ENCODE peak calls at places on chromosomes 11 and 22, in four cellular contexts. One of them, this sample, is unnamed.

GRCh38 chr11:103875855-103876510 is 160.5 kb upstream of the DDI1 start:
- DNase-seq in A549: no peak
- DNase-seq in HepG2: no peak
- DNase-seq in K562: no peak
- DNase-seq in this sample: no peak

GRCh38 chr11:113182288-113182687 is 132.1 kb upstream of the TTC12 start:
- DNase-seq in A549: no peak
- DNase-seq in HepG2: no peak
- DNase-seq in K562: no peak
- DNase-seq in this sample: no peak

GRCh38 chr22:36081023-36081431 is 52.4 kb upstream of the RBFOX2 start:
- DNase-seq in A549: no peak
- DNase-seq in HepG2: no peak
- DNase-seq in K562: no peak
- DNase-seq in this sample: no peak

GRCh38 chr11:80320765-80321164 is 879.9 kb upstream of the TENM4 start:
- DNase-seq in A549: no peak
- DNase-seq in HepG2: no peak
- DNase-seq in K562: no peak
- DNase-seq in this sample: no peak

GRCh38 chr11:34860034-34860433 is 56.1 kb downstream of the APIP start:
- DNase-seq in A549: no peak
- DNase-seq in HepG2: no peak
- DNase-seq in K562: no peak
- DNase-seq in this sample: no peak

GRCh38 chr11:96237759-96238158 is 105.2 kb downstream of the MAML2 start:
- DNase-seq in A549: no peak
- DNase-seq in HepG2: peak; percentile 73
- DNase-seq in K562: no peak
- DNase-seq in this sample: no peak

GRCh38 chr11:9858822-9859221 is 194.9 kb downstream of the SWAP70 start:
- DNase-seq in A549: no peak
- DNase-seq in HepG2: peak; percentile 37
- DNase-seq in K562: peak; percentile 24
- DNase-seq in this sample: no peak

GRCh38 chr11:11849127-11849746 is 7.5 kb downstream of the USP47 start:
- DNase-seq in A549: peak; percentile 46
- DNase-seq in HepG2: peak; percentile 60
- DNase-seq in K562: peak; percentile 86
- DNase-seq in this sample: no peak

GRCh38 chr22:50298937-50299656 is 8.3 kb downstream of the PLXNB2 start:
- DNase-seq in A549: no peak
- DNase-seq in HepG2: no peak
- DNase-seq in K562: no peak
- DNase-seq in this sample: no peak

GRCh38 chr11:128302425-128303186 is 284.8 kb downstream of the ETS1 start:
- DNase-seq in A549: no peak
- DNase-seq in HepG2: no peak
- DNase-seq in K562: no peak
- DNase-seq in this sample: no peak

GRCh38 chr11:76369406-76369805 is 11.5 kb downstream of the THAP12 start:
- DNase-seq in A549: no peak
- DNase-seq in HepG2: no peak
- DNase-seq in K562: no peak
- DNase-seq in this sample: no peak

GRCh38 chr11:95592455-95592854 is 197.1 kb downstream of the FAM76B start:
- DNase-seq in A549: no peak
- DNase-seq in HepG2: no peak
- DNase-seq in K562: no peak
- DNase-seq in this sample: no peak

GRCh38 chr11:100870138-100870537 is 183.1 kb downstream of the ARHGAP42 start:
- DNase-seq in A549: no peak
- DNase-seq in HepG2: no peak
- DNase-seq in K562: no peak
- DNase-seq in this sample: no peak

GRCh38 chr22:26259510-26259909 is 90.2 kb downstream of the SEZ6L start:
- DNase-seq in A549: no peak
- DNase-seq in HepG2: peak; percentile 30
- DNase-seq in K562: peak; percentile 27
- DNase-seq in this sample: peak; percentile 73

GRCh38 chr11:117618956-117619355 is 178.1 kb downstream of the DSCAML1 start:
- DNase-seq in A549: no peak
- DNase-seq in HepG2: no peak
- DNase-seq in K562: no peak
- DNase-seq in this sample: no peak

GRCh38 chr11:119210035-119210434 is 3.9 kb downstream of the CBL start:
- DNase-seq in A549: no peak
- DNase-seq in HepG2: no peak
- DNase-seq in K562: peak; percentile 38
- DNase-seq in this sample: no peak

GRCh38 chr11:64571410-64572091 is 19.5 kb upstream of the SLC22A12 start:
- DNase-seq in A549: no peak
- DNase-seq in HepG2: peak; percentile 28
- DNase-seq in K562: peak; percentile 61
- DNase-seq in this sample: no peak

GRCh38 chr11:61911701-61912529 is 5.5 kb downstream of the RAB3IL1 start:
- DNase-seq in A549: no peak
- DNase-seq in HepG2: no peak
- DNase-seq in K562: no peak
- DNase-seq in this sample: no peak

GRCh38 chr11:2806351-2807058 is 79.1 kb downstream of the CDKN1C start:
- DNase-seq in A549: no peak
- DNase-seq in HepG2: no peak
- DNase-seq in K562: no peak
- DNase-seq in this sample: peak; percentile 49

GRCh38 chr11:121590772-121591404 is 138.1 kb upstream of the SORL1-AS1 start:
- DNase-seq in A549: no peak
- DNase-seq in HepG2: no peak
- DNase-seq in K562: no peak
- DNase-seq in this sample: no peak

GRCh38 chr11:2509481-2510001 is 64.7 kb downstream of the KCNQ1 start:
- DNase-seq in A549: no peak
- DNase-seq in HepG2: no peak
- DNase-seq in K562: no peak
- DNase-seq in this sample: no peak

GRCh38 chr11:112087212-112087611 is 539 bp downstream of the SDHD start:
- DNase-seq in A549: no peak
- DNase-seq in HepG2: no peak
- DNase-seq in K562: peak; percentile 21
- DNase-seq in this sample: no peak

GRCh38 chr11:93908689-93909088 is 58.3 kb upstream of the VSTM5 start:
- DNase-seq in A549: no peak
- DNase-seq in HepG2: no peak
- DNase-seq in K562: no peak
- DNase-seq in this sample: no peak

GRCh38 chr11:78927511-78927910 is 352.8 kb upstream of the NARS2 start:
- DNase-seq in A549: no peak
- DNase-seq in HepG2: no peak
- DNase-seq in K562: no peak
- DNase-seq in this sample: no peak

GRCh38 chr11:1706634-1707400 is 9.8 kb downstream of the KRTAP5-6 start:
- DNase-seq in A549: peak; percentile 38
- DNase-seq in HepG2: no peak
- DNase-seq in K562: peak; percentile 30
- DNase-seq in this sample: no peak

GRCh38 chr11:116909245-116909644 is 71.8 kb upstream of the APOA1 start:
- DNase-seq in A549: no peak
- DNase-seq in HepG2: no peak
- DNase-seq in K562: no peak
- DNase-seq in this sample: no peak

GRCh38 chr11:68051191-68052136 is 12.6 kb downstream of the TCIRG1 start:
- DNase-seq in A549: peak; percentile 3
- DNase-seq in HepG2: no peak
- DNase-seq in K562: no peak
- DNase-seq in this sample: no peak

GRCh38 chr11:65493367-65494176 is 5.3 kb upstream of the MALAT1 start:
- DNase-seq in A549: peak; percentile 61
- DNase-seq in HepG2: peak; percentile 80
- DNase-seq in K562: peak; percentile 85
- DNase-seq in this sample: no peak

GRCh38 chr22:44523981-44524759 is 26.1 kb upstream of the RTL6 start:
- DNase-seq in A549: no peak
- DNase-seq in HepG2: no peak
- DNase-seq in K562: no peak
- DNase-seq in this sample: no peak

GRCh38 chr22:44525872-44526271 is 27.8 kb upstream of the RTL6 start:
- DNase-seq in A549: no peak
- DNase-seq in HepG2: no peak
- DNase-seq in K562: no peak
- DNase-seq in this sample: no peak

GRCh38 chr22:44524806-44525205 is 26.8 kb upstream of the RTL6 start:
- DNase-seq in A549: no peak
- DNase-seq in HepG2: no peak
- DNase-seq in K562: no peak
- DNase-seq in this sample: no peak

GRCh38 chr22:44530106-44530505 is 32.1 kb upstream of the RTL6 start:
- DNase-seq in A549: no peak
- DNase-seq in HepG2: no peak
- DNase-seq in K562: no peak
- DNase-seq in this sample: no peak

GRCh38 chr22:44526431-44527115 is 28.5 kb upstream of the RTL6 start:
- DNase-seq in A549: no peak
- DNase-seq in HepG2: no peak
- DNase-seq in K562: no peak
- DNase-seq in this sample: no peak
- TF ChIP-seq PHF8 in A549: no peak
- TF ChIP-seq PHF8 in HepG2: no peak
- TF ChIP-seq PHF8 in K562: no peak
- TF ChIP-seq PHF8 in this sample: no peak

DNA sequence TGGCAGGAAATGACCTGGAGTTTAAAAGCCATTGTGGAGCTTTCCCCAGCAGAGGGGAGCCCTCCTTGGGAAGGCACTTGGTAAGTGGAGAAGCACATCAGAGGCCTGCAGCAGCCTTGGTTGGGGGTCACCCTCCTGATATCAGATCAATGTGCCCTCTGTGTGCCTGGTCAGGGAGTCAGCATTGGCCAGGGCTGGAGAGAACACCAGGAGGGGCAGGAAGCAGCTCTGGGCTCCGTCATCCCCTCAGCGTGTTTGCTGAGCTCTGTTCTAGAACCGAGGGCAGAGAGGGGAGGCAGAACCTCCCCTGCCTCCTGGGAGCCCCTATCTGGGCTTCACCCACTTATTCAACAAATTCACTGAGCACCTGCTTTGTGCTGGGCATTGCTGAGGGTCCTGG is 846.0 kb downstream of the TBC1D22A start:
- DNase-seq in A549: no peak
- DNase-seq in HepG2: no peak
- DNase-seq in K562: no peak
- DNase-seq in this sample: no peak
- TF ChIP-seq PHF8 in A549: no peak
- TF ChIP-seq PHF8 in HepG2: no peak
- TF ChIP-seq PHF8 in K562: no peak
- TF ChIP-seq PHF8 in this sample: no peak

GRCh38 chr11:59212744-59213573 is at the start of gene MPEG1:
- DNase-seq in A549: no peak
- DNase-seq in HepG2: no peak
- DNase-seq in K562: no peak
- DNase-seq in this sample: no peak
- TF ChIP-seq PHF8 in A549: no peak
- TF ChIP-seq PHF8 in HepG2: no peak
- TF ChIP-seq PHF8 in K562: no peak
- TF ChIP-seq PHF8 in this sample: no peak

DNA sequence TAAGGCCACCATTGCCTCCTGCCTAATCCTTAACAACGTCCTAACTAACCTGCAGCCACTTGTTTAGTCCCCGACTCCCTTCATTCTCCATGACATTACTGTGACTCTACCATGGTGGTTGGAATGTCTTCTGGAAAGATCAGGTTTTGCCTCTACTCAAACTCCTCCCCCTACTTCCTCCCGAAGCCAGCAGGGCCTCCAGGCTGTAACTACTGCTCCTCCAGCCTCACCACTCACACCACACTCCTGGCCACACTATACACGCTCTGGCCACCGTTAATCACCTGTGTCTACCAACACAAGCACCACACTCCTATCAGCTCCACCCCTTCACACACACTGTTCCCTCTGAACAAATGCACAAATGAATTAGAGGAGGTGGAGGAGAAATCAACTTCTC is 69.2 kb downstream of the PACSIN2 start:
- DNase-seq in A549: no peak
- DNase-seq in HepG2: no peak
- DNase-seq in K562: peak; percentile 27
- DNase-seq in this sample: no peak
- TF ChIP-seq PHF8 in A549: no peak
- TF ChIP-seq PHF8 in HepG2: no peak
- TF ChIP-seq PHF8 in K562: no peak
- TF ChIP-seq PHF8 in this sample: no peak